ENCODE peak calls at places on chromosomes 3 and 15, in six cellular contexts. One of them, this sample, is unnamed.
A peak's percentile ranks its signal among the peaks of the same experiment; 100 is the strongest.

GRCh38 chr3:124250053-124250452 is 258.1 kb upstream of the ROPN1 start:
- DNase-seq in fibroblast of the aortic adventitia: no peak
- DNase-seq in SK-MEL-5: no peak
- DNase-seq in GM20000: no peak
- DNase-seq in NCI-H2171: no peak
- DNase-seq in AG09309: no peak
- DNase-seq in this sample: no peak

GRCh38 chr3:15360786-15361493 is 28.6 kb upstream of the SH3BP5 start:
- DNase-seq in fibroblast of the aortic adventitia: peak; percentile 82
- DNase-seq in SK-MEL-5: no peak
- DNase-seq in GM20000: no peak
- DNase-seq in NCI-H2171: no peak
- DNase-seq in AG09309: peak; percentile 38
- DNase-seq in this sample: no peak

GRCh38 chr3:127019449-127019848 is 36.5 kb downstream of the PLXNA1 start:
- DNase-seq in fibroblast of the aortic adventitia: no peak
- DNase-seq in SK-MEL-5: no peak
- DNase-seq in GM20000: no peak
- DNase-seq in NCI-H2171: no peak
- DNase-seq in AG09309: no peak
- DNase-seq in this sample: no peak

GRCh38 chr15:20355256-20355868 is 186.2 kb downstream of the GOLGA6L6 start:
- DNase-seq in fibroblast of the aortic adventitia: no peak
- DNase-seq in SK-MEL-5: no peak
- DNase-seq in GM20000: peak; percentile 47
- DNase-seq in NCI-H2171: no peak
- DNase-seq in AG09309: no peak
- DNase-seq in this sample: no peak

GRCh38 chr3:18559323-18559972 is 134.3 kb upstream of the SATB1 start:
- DNase-seq in fibroblast of the aortic adventitia: peak; percentile 7
- DNase-seq in SK-MEL-5: peak; percentile 60
- DNase-seq in GM20000: peak; percentile 35
- DNase-seq in NCI-H2171: peak; percentile 68
- DNase-seq in AG09309: peak; percentile 10
- DNase-seq in this sample: peak; percentile 42

GRCh38 chr3:99248130-99248529 is 346.6 kb upstream of the DCBLD2 start:
- DNase-seq in fibroblast of the aortic adventitia: no peak
- DNase-seq in SK-MEL-5: no peak
- DNase-seq in GM20000: no peak
- DNase-seq in NCI-H2171: no peak
- DNase-seq in AG09309: no peak
- DNase-seq in this sample: no peak

GRCh38 chr3:155753038-155753647 is 8.3 kb upstream of the PLCH1 start:
- DNase-seq in fibroblast of the aortic adventitia: peak; percentile 55
- DNase-seq in SK-MEL-5: peak; percentile 65
- DNase-seq in GM20000: no peak
- DNase-seq in NCI-H2171: no peak
- DNase-seq in AG09309: no peak
- DNase-seq in this sample: no peak

GRCh38 chr3:75294124-75294523 is 370.0 kb upstream of the FRG2C start:
- DNase-seq in fibroblast of the aortic adventitia: peak; percentile 43
- DNase-seq in SK-MEL-5: peak; percentile 72
- DNase-seq in GM20000: peak; percentile 46
- DNase-seq in NCI-H2171: no peak
- DNase-seq in AG09309: no peak
- DNase-seq in this sample: peak; percentile 20

GRCh38 chr3:188624384-188624783 is 470.4 kb downstream of the LPP start:
- DNase-seq in fibroblast of the aortic adventitia: peak; percentile 65
- DNase-seq in SK-MEL-5: no peak
- DNase-seq in GM20000: no peak
- DNase-seq in NCI-H2171: no peak
- DNase-seq in AG09309: no peak
- DNase-seq in this sample: peak; percentile 25

GRCh38 chr3:124386006-124386405 is 344.2 kb upstream of the UMPS start:
- DNase-seq in fibroblast of the aortic adventitia: no peak
- DNase-seq in SK-MEL-5: no peak
- DNase-seq in GM20000: no peak
- DNase-seq in NCI-H2171: no peak
- DNase-seq in AG09309: no peak
- DNase-seq in this sample: no peak

GRCh38 chr3:49813497-49814174 is at the start of gene UBA7:
- DNase-seq in fibroblast of the aortic adventitia: peak; percentile 81
- DNase-seq in SK-MEL-5: no peak
- DNase-seq in GM20000: peak; percentile 82
- DNase-seq in NCI-H2171: no peak
- DNase-seq in AG09309: peak; percentile 35
- DNase-seq in this sample: peak; percentile 66

GRCh38 chr3:71956716-71957115 is 171.8 kb upstream of the PROK2 start:
- DNase-seq in fibroblast of the aortic adventitia: no peak
- DNase-seq in SK-MEL-5: peak; percentile 62
- DNase-seq in GM20000: no peak
- DNase-seq in NCI-H2171: no peak
- DNase-seq in AG09309: no peak
- DNase-seq in this sample: no peak

GRCh38 chr3:130748981-130749380 is 2.4 kb upstream of the PIK3R4 start:
- DNase-seq in fibroblast of the aortic adventitia: peak; percentile 28
- DNase-seq in SK-MEL-5: no peak
- DNase-seq in GM20000: no peak
- DNase-seq in NCI-H2171: no peak
- DNase-seq in AG09309: no peak
- DNase-seq in this sample: no peak

GRCh38 chr3:60365360-60365759 is 885.9 kb downstream of the FHIT start:
- DNase-seq in fibroblast of the aortic adventitia: peak; percentile 19
- DNase-seq in SK-MEL-5: no peak
- DNase-seq in GM20000: peak; percentile 23
- DNase-seq in NCI-H2171: no peak
- DNase-seq in AG09309: no peak
- DNase-seq in this sample: no peak

GRCh38 chr15:80234883-80235282 is 17.1 kb downstream of the CTXND1 start:
- DNase-seq in fibroblast of the aortic adventitia: peak; percentile 32
- DNase-seq in SK-MEL-5: peak; percentile 58
- DNase-seq in GM20000: peak; percentile 57
- DNase-seq in NCI-H2171: no peak
- DNase-seq in AG09309: no peak
- DNase-seq in this sample: peak; percentile 44

GRCh38 chr15:76340802-76341365 is 4.3 kb downstream of the ISL2 start:
- DNase-seq in fibroblast of the aortic adventitia: no peak
- DNase-seq in SK-MEL-5: peak; percentile 26
- DNase-seq in GM20000: peak; percentile 79
- DNase-seq in NCI-H2171: peak; percentile 64
- DNase-seq in AG09309: no peak
- DNase-seq in this sample: peak; percentile 46

GRCh38 chr15:25733036-25733855 is 129.9 kb downstream of the ATP10A start:
- DNase-seq in fibroblast of the aortic adventitia: no peak
- DNase-seq in SK-MEL-5: no peak
- DNase-seq in GM20000: no peak
- DNase-seq in NCI-H2171: no peak
- DNase-seq in AG09309: no peak
- DNase-seq in this sample: no peak

GRCh38 chr15:71575474-71576045 is 234.8 kb upstream of the NR2E3 start:
- DNase-seq in fibroblast of the aortic adventitia: peak; percentile 43
- DNase-seq in SK-MEL-5: peak; percentile 51
- DNase-seq in GM20000: no peak
- DNase-seq in NCI-H2171: peak; percentile 2
- DNase-seq in AG09309: no peak
- DNase-seq in this sample: no peak

GRCh38 chr3:174162550-174162949 is 696.6 kb upstream of the NAALADL2 start:
- DNase-seq in fibroblast of the aortic adventitia: no peak
- DNase-seq in SK-MEL-5: no peak
- DNase-seq in GM20000: no peak
- DNase-seq in NCI-H2171: no peak
- DNase-seq in AG09309: peak; percentile 13
- DNase-seq in this sample: no peak

GRCh38 chr3:196737655-196738054 is 2.0 kb upstream of the PAK2 start:
- DNase-seq in fibroblast of the aortic adventitia: no peak
- DNase-seq in SK-MEL-5: no peak
- DNase-seq in GM20000: no peak
- DNase-seq in NCI-H2171: no peak
- DNase-seq in AG09309: no peak
- DNase-seq in this sample: no peak

GRCh38 chr3:109923431-109923830 is 586.1 kb upstream of the DPPA4 start:
- DNase-seq in fibroblast of the aortic adventitia: no peak
- DNase-seq in SK-MEL-5: peak; percentile 22
- DNase-seq in GM20000: no peak
- DNase-seq in NCI-H2171: no peak
- DNase-seq in AG09309: no peak
- DNase-seq in this sample: no peak

GRCh38 chr3:58111513-58112184 is 99.1 kb downstream of the DNASE1L3 start:
- DNase-seq in fibroblast of the aortic adventitia: no peak
- DNase-seq in SK-MEL-5: no peak
- DNase-seq in GM20000: peak; percentile 72
- DNase-seq in NCI-H2171: no peak
- DNase-seq in AG09309: no peak
- DNase-seq in this sample: peak; percentile 90

GRCh38 chr3:102415553-102415952 is 19.3 kb upstream of the ZPLD1 start:
- DNase-seq in fibroblast of the aortic adventitia: peak; percentile 37
- DNase-seq in SK-MEL-5: no peak
- DNase-seq in GM20000: peak; percentile 5
- DNase-seq in NCI-H2171: no peak
- DNase-seq in AG09309: no peak
- DNase-seq in this sample: no peak

GRCh38 chr3:156831006-156831405 is 4.9 kb downstream of the LEKR1 start:
- DNase-seq in fibroblast of the aortic adventitia: no peak
- DNase-seq in SK-MEL-5: no peak
- DNase-seq in GM20000: no peak
- DNase-seq in NCI-H2171: no peak
- DNase-seq in AG09309: no peak
- DNase-seq in this sample: no peak

GRCh38 chr3:145776782-145777408 is 384.1 kb downstream of the PLOD2 start:
- DNase-seq in fibroblast of the aortic adventitia: peak; percentile 79
- DNase-seq in SK-MEL-5: peak; percentile 77
- DNase-seq in GM20000: peak; percentile 36
- DNase-seq in NCI-H2171: no peak
- DNase-seq in AG09309: peak; percentile 39
- DNase-seq in this sample: peak; percentile 55

GRCh38 chr15:88604972-88605506 is 16.1 kb upstream of the AEN start:
- DNase-seq in fibroblast of the aortic adventitia: no peak
- DNase-seq in SK-MEL-5: no peak
- DNase-seq in GM20000: no peak
- DNase-seq in NCI-H2171: peak; percentile 7
- DNase-seq in AG09309: no peak
- DNase-seq in this sample: no peak

GRCh38 chr15:37109151-37109912 is 9.0 kb upstream of the MEIS2 start:
- DNase-seq in fibroblast of the aortic adventitia: peak; percentile 63
- DNase-seq in SK-MEL-5: no peak
- DNase-seq in GM20000: no peak
- DNase-seq in NCI-H2171: no peak
- DNase-seq in AG09309: no peak
- DNase-seq in this sample: no peak

GRCh38 chr15:45921376-45921775 is 286.5 kb downstream of the SQOR start:
- DNase-seq in fibroblast of the aortic adventitia: no peak
- DNase-seq in SK-MEL-5: no peak
- DNase-seq in GM20000: no peak
- DNase-seq in NCI-H2171: no peak
- DNase-seq in AG09309: no peak
- DNase-seq in this sample: peak; percentile 18

GRCh38 chr3:78994174-78995027 is 773.4 kb downstream of the ROBO1 start:
- DNase-seq in fibroblast of the aortic adventitia: no peak
- DNase-seq in SK-MEL-5: peak; percentile 79
- DNase-seq in GM20000: no peak
- DNase-seq in NCI-H2171: no peak
- DNase-seq in AG09309: no peak
- DNase-seq in this sample: no peak

GRCh38 chr15:51736069-51736468 is 1.4 kb downstream of the LYSMD2 start:
- DNase-seq in fibroblast of the aortic adventitia: no peak
- DNase-seq in SK-MEL-5: no peak
- DNase-seq in GM20000: peak; percentile 46
- DNase-seq in NCI-H2171: no peak
- DNase-seq in AG09309: no peak
- DNase-seq in this sample: peak; percentile 16

GRCh38 chr3:24160424-24160823 is 215.3 kb downstream of the NR1D2 start:
- DNase-seq in fibroblast of the aortic adventitia: peak; percentile 34
- DNase-seq in SK-MEL-5: no peak
- DNase-seq in GM20000: no peak
- DNase-seq in NCI-H2171: no peak
- DNase-seq in AG09309: no peak
- DNase-seq in this sample: no peak

GRCh38 chr3:97161169-97161568 is 346.8 kb downstream of the EPHA6 start:
- DNase-seq in fibroblast of the aortic adventitia: no peak
- DNase-seq in SK-MEL-5: no peak
- DNase-seq in GM20000: no peak
- DNase-seq in NCI-H2171: no peak
- DNase-seq in AG09309: no peak
- DNase-seq in this sample: no peak

GRCh38 chr15:63382966-63383710 is 1.5 kb upstream of the CA12 start:
- DNase-seq in fibroblast of the aortic adventitia: peak; percentile 38
- DNase-seq in SK-MEL-5: no peak
- DNase-seq in GM20000: no peak
- DNase-seq in NCI-H2171: no peak
- DNase-seq in AG09309: no peak
- DNase-seq in this sample: no peak

GRCh38 chr3:158991146-158991705 is 189.4 kb downstream of the MFSD1 start:
- DNase-seq in fibroblast of the aortic adventitia: no peak
- DNase-seq in SK-MEL-5: no peak
- DNase-seq in GM20000: no peak
- DNase-seq in NCI-H2171: peak; percentile 93
- DNase-seq in AG09309: no peak
- DNase-seq in this sample: peak; percentile 85

GRCh38 chr3:171277456-171278406 is 182.5 kb downstream of the TNIK start:
- DNase-seq in fibroblast of the aortic adventitia: no peak
- DNase-seq in SK-MEL-5: no peak
- DNase-seq in GM20000: no peak
- DNase-seq in NCI-H2171: no peak
- DNase-seq in AG09309: no peak
- DNase-seq in this sample: no peak

GRCh38 chr15:93121994-93122910 is 33.2 kb upstream of the RGMA start:
- DNase-seq in fibroblast of the aortic adventitia: peak; percentile 3
- DNase-seq in SK-MEL-5: no peak
- DNase-seq in GM20000: no peak
- DNase-seq in NCI-H2171: no peak
- DNase-seq in AG09309: no peak
- DNase-seq in this sample: no peak

GRCh38 chr15:66565141-66565595 is 630 bp downstream of the LCTL start:
- DNase-seq in fibroblast of the aortic adventitia: no peak
- DNase-seq in SK-MEL-5: no peak
- DNase-seq in GM20000: no peak
- DNase-seq in NCI-H2171: no peak
- DNase-seq in AG09309: no peak
- DNase-seq in this sample: no peak

GRCh38 chr15:81043568-81044301 is 43.0 kb downstream of the TLNRD1 start:
- DNase-seq in fibroblast of the aortic adventitia: no peak
- DNase-seq in SK-MEL-5: no peak
- DNase-seq in GM20000: peak; percentile 17
- DNase-seq in NCI-H2171: no peak
- DNase-seq in AG09309: no peak
- DNase-seq in this sample: no peak